ENCODE peak calls at places on chromosomes 12 and 14, in four cellular contexts. C is glutamatergic neuron; I is Right ventricle myocardium superior; L is naive thymus-derived CD4-positive, alpha-beta T cell. B is an unnamed sample.

GRCh38 chr12:93322784-93323183 is 54.9 kb upstream of the NUDT4 start:
- DNase-seq in C (no peak), I (no peak), L (no peak), B (no peak)

GRCh38 chr14:73180385-73180805 is 44.1 kb downstream of the PSEN1 start:
- DNase-seq in C (no peak), I (no peak), L (no peak), B (no peak)

GRCh38 chr14:91335191-91336092 is 82.2 kb downstream of the CCDC88C start:
- DNase-seq in C (no peak), I (no peak), L (no peak), B (no peak)

GRCh38 chr14:37195327-37195726 is 2.4 kb upstream of the MIPOL1 start:
- DNase-seq in C (no peak), I (no peak), L (no peak), B (no peak)

GRCh38 chr12:117121456-117121855 is 22.2 kb upstream of the TESC start:
- DNase-seq in C (no peak), I (no peak), L (no peak), B (no peak)

GRCh38 chr12:67070307-67070600 is 198.9 kb upstream of the CAND1 start:
- DNase-seq in C (no peak), I (no peak), L (no peak), B (no peak)

GRCh38 chr14:49857427-49858003 is 4.9 kb upstream of the NEMF start:
- DNase-seq in C (no peak), I (no peak), L (no peak), B (no peak)

GRCh38 chr12:88111074-88111652 is 30.7 kb downstream of the CEP290 start:
- DNase-seq in C (no peak), I (no peak), L (peak), B (peak)

GRCh38 chr12:107843351-107844311 is 69.1 kb downstream of the ASCL4 start:
- DNase-seq in C (peak), I (peak), L (no peak), B (no peak)

GRCh38 chr12:93514853-93515252 is 47.5 kb downstream of the MRPL42 start:
- DNase-seq in C (no peak), I (no peak), L (no peak), B (no peak)

GRCh38 chr14:105484069-105484996 is 2.4 kb upstream of the CRIP1 start:
- DNase-seq in C (no peak), I (peak), L (peak), B (peak)

GRCh38 chr12:53300187-53300586 is 692 bp downstream of the MYG1 start:
- DNase-seq in C (no peak), I (no peak), L (no peak), B (no peak)

GRCh38 chr14:63737582-63738006 is 9.7 kb upstream of the SGPP1 start:
- DNase-seq in C (no peak), I (no peak), L (no peak), B (no peak)

GRCh38 chr14:73634333-73634833 is 10.4 kb upstream of the DNAL1 start:
- DNase-seq in C (peak), I (peak), L (no peak), B (no peak)

GRCh38 chr12:67721216-67721615 is 72.7 kb downstream of the DYRK2 start:
- DNase-seq in C (no peak), I (peak), L (no peak), B (no peak)

GRCh38 chr14:99945732-99946651 is 119.2 kb upstream of the EVL start:
- DNase-seq in C (no peak), I (no peak), L (no peak), B (no peak)

GRCh38 chr14:22379727-22380126 is 209.3 kb downstream of the DAD1 start:
- DNase-seq in C (no peak), I (no peak), L (no peak), B (no peak)

GRCh38 chr14:68020999-68021663 is 201.6 kb downstream of the RAD51B start:
- DNase-seq in C (no peak), I (no peak), L (no peak), B (no peak)

GRCh38 chr14:74611672-74612345 is at the start of gene LTBP2:
- DNase-seq in C (peak), I (no peak), L (peak), B (peak)

GRCh38 chr12:88935856-88936255 is 355.6 kb upstream of the KITLG start:
- DNase-seq in C (no peak), I (no peak), L (no peak), B (no peak)

B was measured in central memory CD4-positive, alpha-beta T cell.